ENCODE peak calls at places on chromosomes 3 and 15, in seven cellular contexts. One of them, this sample, is unnamed.

GRCh38 chr3:58260261-58260731 is 22.7 kb downstream of the ABHD6 start:
- DNase-seq in HL-60: no peak
- DNase-seq in GM23248: peak; percentile 93
- DNase-seq in tibial nerve: no peak
- DNase-seq in H9: no peak
- DNase-seq in HCT116: peak; percentile 26
- DNase-seq in NT2/D1: no peak
- DNase-seq in this sample: no peak

GRCh38 chr15:87661481-87661880 is 595.1 kb downstream of the NTRK3 start:
- DNase-seq in GM23248: no peak
- DNase-seq in tibial nerve: no peak
- DNase-seq in H9: no peak
- DNase-seq in HCT116: no peak
- DNase-seq in NT2/D1: no peak
- DNase-seq in HL-60: no peak
- DNase-seq in this sample: no peak

GRCh38 chr3:158696618-158697017 is 24.2 kb upstream of the LXN start:
- DNase-seq in H9: no peak
- DNase-seq in NT2/D1: no peak
- DNase-seq in GM23248: peak; percentile 72
- DNase-seq in HL-60: no peak
- DNase-seq in HCT116: no peak
- DNase-seq in tibial nerve: no peak
- DNase-seq in this sample: no peak

GRCh38 chr3:189334064-189334920 is 162.5 kb downstream of the TPRG1 start:
- DNase-seq in H9: no peak
- DNase-seq in HL-60: no peak
- DNase-seq in GM23248: peak; percentile 74
- DNase-seq in HCT116: no peak
- DNase-seq in tibial nerve: no peak
- DNase-seq in NT2/D1: no peak
- DNase-seq in this sample: no peak

GRCh38 chr3:133899309-133899708 is 3.6 kb upstream of the RAB6B start:
- DNase-seq in HL-60: peak; percentile 28
- DNase-seq in tibial nerve: no peak
- DNase-seq in H9: no peak
- DNase-seq in HCT116: no peak
- DNase-seq in GM23248: no peak
- DNase-seq in NT2/D1: no peak
- DNase-seq in this sample: no peak

GRCh38 chr3:38554127-38554827 is 58.1 kb downstream of the EXOG start:
- DNase-seq in tibial nerve: no peak
- DNase-seq in HL-60: no peak
- DNase-seq in NT2/D1: no peak
- DNase-seq in GM23248: no peak
- DNase-seq in HCT116: no peak
- DNase-seq in H9: peak; percentile 14
- DNase-seq in this sample: no peak

GRCh38 chr3:33277193-33277882 is at the start of gene FBXL2:
- DNase-seq in HL-60: no peak
- DNase-seq in HCT116: peak; percentile 57
- DNase-seq in tibial nerve: peak; percentile 21
- DNase-seq in H9: peak; percentile 96
- DNase-seq in NT2/D1: peak; percentile 90
- DNase-seq in GM23248: peak; percentile 69
- DNase-seq in this sample: peak; percentile 97

GRCh38 chr3:111284485-111285187 is 213.0 kb downstream of the NECTIN3 start:
- DNase-seq in GM23248: no peak
- DNase-seq in H9: no peak
- DNase-seq in HL-60: no peak
- DNase-seq in HCT116: no peak
- DNase-seq in tibial nerve: no peak
- DNase-seq in NT2/D1: no peak
- DNase-seq in this sample: no peak

GRCh38 chr3:46867550-46867898 is 4.3 kb upstream of the MYL3 start:
- DNase-seq in HL-60: no peak
- DNase-seq in HCT116: no peak
- DNase-seq in H9: no peak
- DNase-seq in NT2/D1: no peak
- DNase-seq in tibial nerve: peak; percentile 75
- DNase-seq in GM23248: peak; percentile 63
- DNase-seq in this sample: no peak

GRCh38 chr3:109640146-109640652 is 302.9 kb upstream of the DPPA4 start:
- DNase-seq in GM23248: no peak
- DNase-seq in H9: no peak
- DNase-seq in tibial nerve: no peak
- DNase-seq in HL-60: no peak
- DNase-seq in NT2/D1: no peak
- DNase-seq in HCT116: no peak
- DNase-seq in this sample: no peak

GRCh38 chr15:51403946-51404695 is 62.7 kb downstream of the GLDN start:
- DNase-seq in HL-60: no peak
- DNase-seq in GM23248: no peak
- DNase-seq in NT2/D1: no peak
- DNase-seq in tibial nerve: no peak
- DNase-seq in H9: peak; percentile 26
- DNase-seq in HCT116: no peak
- DNase-seq in this sample: no peak

GRCh38 chr15:72176155-72176554 is 21.4 kb downstream of the GRAMD2A start:
- DNase-seq in GM23248: no peak
- DNase-seq in tibial nerve: no peak
- DNase-seq in NT2/D1: no peak
- DNase-seq in H9: no peak
- DNase-seq in HCT116: no peak
- DNase-seq in HL-60: no peak
- DNase-seq in this sample: no peak

GRCh38 chr3:87351913-87352312 is 75.5 kb upstream of the POU1F1 start:
- DNase-seq in NT2/D1: no peak
- DNase-seq in tibial nerve: no peak
- DNase-seq in H9: no peak
- DNase-seq in GM23248: no peak
- DNase-seq in HCT116: no peak
- DNase-seq in HL-60: no peak
- DNase-seq in this sample: no peak

GRCh38 chr15:52290329-52290728 is 5.3 kb downstream of the MYO5C start:
- DNase-seq in HCT116: no peak
- DNase-seq in tibial nerve: no peak
- DNase-seq in H9: no peak
- DNase-seq in HL-60: no peak
- DNase-seq in GM23248: no peak
- DNase-seq in NT2/D1: no peak
- DNase-seq in this sample: no peak

GRCh38 chr3:58130591-58130990 is 80.2 kb downstream of the DNASE1L3 start:
- DNase-seq in GM23248: no peak
- DNase-seq in H9: no peak
- DNase-seq in NT2/D1: no peak
- DNase-seq in HL-60: no peak
- DNase-seq in tibial nerve: no peak
- DNase-seq in HCT116: no peak
- DNase-seq in this sample: no peak

GRCh38 chr3:101852315-101852714 is 3.0 kb downstream of the NFKBIZ start:
- DNase-seq in NT2/D1: no peak
- DNase-seq in HCT116: no peak
- DNase-seq in H9: no peak
- DNase-seq in GM23248: no peak
- DNase-seq in HL-60: no peak
- DNase-seq in tibial nerve: no peak
- DNase-seq in this sample: no peak

GRCh38 chr15:40941528-40942336 is 11.5 kb upstream of the CHAC1 start:
- DNase-seq in tibial nerve: peak; percentile 36
- DNase-seq in NT2/D1: no peak
- DNase-seq in HCT116: no peak
- DNase-seq in GM23248: peak; percentile 90
- DNase-seq in HL-60: peak; percentile 84
- DNase-seq in H9: peak; percentile 81
- DNase-seq in this sample: peak; percentile 99

GRCh38 chr15:40291088-40291574 is 8.3 kb upstream of the ANKRD63 start:
- DNase-seq in H9: peak; percentile 71
- DNase-seq in NT2/D1: no peak
- DNase-seq in tibial nerve: no peak
- DNase-seq in HL-60: no peak
- DNase-seq in GM23248: peak; percentile 85
- DNase-seq in HCT116: no peak
- DNase-seq in this sample: peak; percentile 90

GRCh38 chr3:151428386-151428785 is 32.5 kb downstream of the IGSF10 start:
- DNase-seq in H9: no peak
- DNase-seq in HCT116: no peak
- DNase-seq in HL-60: no peak
- DNase-seq in NT2/D1: no peak
- DNase-seq in GM23248: no peak
- DNase-seq in tibial nerve: no peak
- DNase-seq in this sample: no peak

GRCh38 chr3:193782280-193782654 is 189.3 kb downstream of the OPA1 start:
- DNase-seq in HL-60: no peak
- DNase-seq in H9: peak; percentile 60
- DNase-seq in HCT116: peak; percentile 80
- DNase-seq in tibial nerve: no peak
- DNase-seq in GM23248: no peak
- DNase-seq in NT2/D1: no peak
- DNase-seq in this sample: no peak

GRCh38 chr3:193782747-193783146 is 189.7 kb downstream of the OPA1 start:
- DNase-seq in NT2/D1: no peak
- DNase-seq in H9: no peak
- DNase-seq in GM23248: no peak
- DNase-seq in tibial nerve: no peak
- DNase-seq in HCT116: no peak
- DNase-seq in HL-60: no peak
- DNase-seq in this sample: no peak

GRCh38 chr3:193779933-193780332 is 186.9 kb downstream of the OPA1 start:
- DNase-seq in H9: no peak
- DNase-seq in HL-60: no peak
- DNase-seq in GM23248: no peak
- DNase-seq in HCT116: no peak
- DNase-seq in tibial nerve: no peak
- DNase-seq in NT2/D1: no peak
- DNase-seq in this sample: no peak

GRCh38 chr3:193780371-193780770 is 187.4 kb downstream of the OPA1 start:
- DNase-seq in HL-60: no peak
- DNase-seq in GM23248: peak; percentile 7
- DNase-seq in tibial nerve: no peak
- DNase-seq in NT2/D1: no peak
- DNase-seq in H9: no peak
- DNase-seq in HCT116: no peak
- DNase-seq in this sample: no peak

DNA sequence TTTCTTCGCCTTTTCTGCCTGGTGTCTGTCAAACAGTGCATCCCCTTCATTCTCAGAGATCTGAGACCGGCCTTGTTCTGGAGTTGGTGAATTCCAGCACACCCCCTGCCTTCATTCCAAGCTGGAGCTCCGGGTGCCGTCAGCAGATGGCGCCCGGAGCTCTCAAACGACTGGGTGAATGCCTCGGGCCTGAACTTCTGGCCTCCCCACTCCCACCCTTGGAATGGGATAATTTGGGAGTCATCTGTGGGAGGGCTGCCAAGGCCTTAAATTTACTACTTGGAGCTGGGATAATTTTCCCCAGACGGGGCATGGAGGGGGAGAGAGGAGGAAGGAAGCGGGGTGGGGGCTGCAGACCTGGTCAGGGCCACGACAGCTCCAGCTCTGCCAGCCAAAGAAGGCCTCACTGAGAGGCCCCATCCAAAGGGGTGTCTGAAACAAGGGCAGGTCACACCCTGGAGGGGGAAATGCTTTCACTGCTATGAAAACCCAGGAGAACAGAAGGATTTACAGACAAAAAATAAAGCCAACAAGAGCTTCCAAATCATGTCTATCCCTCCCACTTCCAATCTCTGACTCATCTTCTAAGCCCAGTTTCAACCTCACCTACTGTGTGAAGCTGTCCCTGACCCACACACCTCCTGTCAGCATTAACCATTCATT is 187.9 kb downstream of the OPA1 start:
- DNase-seq in tibial nerve: peak; percentile 53
- DNase-seq in GM23248: peak; percentile 90
- DNase-seq in NT2/D1: peak; percentile 74
- DNase-seq in HCT116: no peak
- DNase-seq in HL-60: peak; percentile 34
- DNase-seq in H9: peak; percentile 75
- DNase-seq in this sample: peak; percentile 86
- H3K27me3 ChIP-seq in tibial nerve: no peaks in the 10 kb centered on the region
- H3K27me3 ChIP-seq in GM23248: peaks cover 49% of the 10 kb centered on the region
- H3K27me3 ChIP-seq in NT2/D1: peaks cover 34% of the 10 kb centered on the region
- H3K27me3 ChIP-seq in HCT116: peaks cover 19% of the 10 kb centered on the region
- H3K27me3 ChIP-seq in HL-60: peaks cover 5% of the 10 kb centered on the region
- H3K27me3 ChIP-seq in H9: peaks cover 4% of the 10 kb centered on the region
- H3K27me3 ChIP-seq in this sample: peaks cover 1% of the 10 kb centered on the region

GRCh38 chr3:30084971-30085403 is 521.4 kb upstream of the TGFBR2 start:
- DNase-seq in NT2/D1: peak; percentile 77
- DNase-seq in tibial nerve: no peak
- DNase-seq in HCT116: no peak
- DNase-seq in HL-60: no peak
- DNase-seq in H9: peak; percentile 75
- DNase-seq in GM23248: no peak
- DNase-seq in this sample: peak; percentile 17

GRCh38 chr3:30082652-30083051 is 523.7 kb upstream of the TGFBR2 start:
- DNase-seq in GM23248: no peak
- DNase-seq in HL-60: no peak
- DNase-seq in HCT116: no peak
- DNase-seq in tibial nerve: no peak
- DNase-seq in NT2/D1: no peak
- DNase-seq in H9: peak; percentile 39
- DNase-seq in this sample: no peak

GRCh38 chr3:30084304-30084703 is 522.1 kb upstream of the TGFBR2 start:
- DNase-seq in H9: no peak
- DNase-seq in HL-60: no peak
- DNase-seq in GM23248: no peak
- DNase-seq in HCT116: no peak
- DNase-seq in NT2/D1: no peak
- DNase-seq in tibial nerve: no peak
- DNase-seq in this sample: no peak

GRCh38 chr3:30081904-30082303 is 524.5 kb upstream of the TGFBR2 start:
- DNase-seq in H9: no peak
- DNase-seq in HL-60: no peak
- DNase-seq in NT2/D1: no peak
- DNase-seq in HCT116: no peak
- DNase-seq in tibial nerve: no peak
- DNase-seq in GM23248: no peak
- DNase-seq in this sample: no peak

GRCh38 chr3:30083315-30083714 is 523.1 kb upstream of the TGFBR2 start:
- DNase-seq in tibial nerve: no peak
- DNase-seq in GM23248: no peak
- DNase-seq in HCT116: no peak
- DNase-seq in H9: no peak
- DNase-seq in HL-60: no peak
- DNase-seq in NT2/D1: no peak
- DNase-seq in this sample: no peak
- H3K27me3 ChIP-seq in tibial nerve: no peaks in the 10 kb centered on the region
- H3K27me3 ChIP-seq in GM23248: no peaks in the 10 kb centered on the region
- H3K27me3 ChIP-seq in HCT116: no peaks in the 10 kb centered on the region
- H3K27me3 ChIP-seq in H9: peaks cover 46% of the 10 kb centered on the region
- H3K27me3 ChIP-seq in HL-60: no peaks in the 10 kb centered on the region
- H3K27me3 ChIP-seq in NT2/D1: no peaks in the 10 kb centered on the region
- H3K27me3 ChIP-seq in this sample: peaks cover 52% of the 10 kb centered on the region

GRCh38 chr15:74259821-74260502 is 23.8 kb downstream of the CCDC33 start:
- DNase-seq in GM23248: no peak
- DNase-seq in H9: no peak
- DNase-seq in NT2/D1: no peak
- DNase-seq in HL-60: no peak
- DNase-seq in tibial nerve: no peak
- DNase-seq in HCT116: no peak
- DNase-seq in this sample: no peak
- H3K27me3 ChIP-seq in GM23248: peaks cover 30% of the 10 kb centered on the region
- H3K27me3 ChIP-seq in H9: no peaks in the 10 kb centered on the region
- H3K27me3 ChIP-seq in NT2/D1: peaks cover 37% of the 10 kb centered on the region
- H3K27me3 ChIP-seq in HL-60: peaks cover 2% of the 10 kb centered on the region
- H3K27me3 ChIP-seq in tibial nerve: peaks cover 30% of the 10 kb centered on the region
- H3K27me3 ChIP-seq in HCT116: peaks cover 44% of the 10 kb centered on the region
- H3K27me3 ChIP-seq in this sample: peaks cover 1% of the 10 kb centered on the region

GRCh38 chr3:14803101-14803980 is 15.4 kb upstream of the FGD5 start:
- DNase-seq in HL-60: no peak
- DNase-seq in HCT116: no peak
- DNase-seq in GM23248: peak; percentile 45
- DNase-seq in tibial nerve: no peak
- DNase-seq in NT2/D1: no peak
- DNase-seq in H9: no peak
- DNase-seq in this sample: peak; percentile 72
- H3K27me3 ChIP-seq in HL-60: no peaks in the 10 kb centered on the region
- H3K27me3 ChIP-seq in HCT116: no peaks in the 10 kb centered on the region
- H3K27me3 ChIP-seq in GM23248: peaks cover 5% of the 10 kb centered on the region
- H3K27me3 ChIP-seq in tibial nerve: no peaks in the 10 kb centered on the region
- H3K27me3 ChIP-seq in NT2/D1: peaks cover 9% of the 10 kb centered on the region
- H3K27me3 ChIP-seq in H9: peaks cover 1% of the 10 kb centered on the region
- H3K27me3 ChIP-seq in this sample: peaks cover 2% of the 10 kb centered on the region

This sample was measured in H7.